ENCODE peak calls at places on chromosomes 3 and 15, in seven cellular contexts. One of them, this sample, is unnamed.
A peak's percentile ranks its signal among the peaks of the same experiment; 100 is the strongest.

GRCh38 chr3:158106773-158107461 is 697 bp upstream of the SHOX2 start:
- DNase-seq in omental fat pad: no peak
- DNase-seq in ovary: no peak
- DNase-seq in HFFc6: no peak
- DNase-seq in foreskin fibroblast: no peak
- DNase-seq in left lung: no peak
- DNase-seq in WTC11: peak; percentile 56
- DNase-seq in this sample: peak; percentile 19

GRCh38 chr3:20692675-20693074 is 506.7 kb upstream of the SGO1 start:
- DNase-seq in left lung: no peak
- DNase-seq in WTC11: no peak
- DNase-seq in foreskin fibroblast: no peak
- DNase-seq in omental fat pad: no peak
- DNase-seq in HFFc6: no peak
- DNase-seq in ovary: no peak
- DNase-seq in this sample: no peak

GRCh38 chr15:22904736-22905135 is 66.3 kb downstream of the NIPA2 start:
- DNase-seq in HFFc6: no peak
- DNase-seq in WTC11: no peak
- DNase-seq in omental fat pad: no peak
- DNase-seq in foreskin fibroblast: no peak
- DNase-seq in left lung: no peak
- DNase-seq in ovary: no peak
- DNase-seq in this sample: no peak

GRCh38 chr15:92637621-92638020 is 18.0 kb downstream of the FAM174B start:
- DNase-seq in left lung: no peak
- DNase-seq in WTC11: no peak
- DNase-seq in HFFc6: no peak
- DNase-seq in omental fat pad: no peak
- DNase-seq in foreskin fibroblast: no peak
- DNase-seq in ovary: no peak
- DNase-seq in this sample: no peak

GRCh38 chr3:12288466-12289129 is at the start of gene PPARG:
- DNase-seq in WTC11: peak; percentile 30
- DNase-seq in ovary: peak; percentile 57
- DNase-seq in foreskin fibroblast: no peak
- DNase-seq in HFFc6: no peak
- DNase-seq in left lung: peak; percentile 44
- DNase-seq in omental fat pad: no peak
- DNase-seq in this sample: no peak

GRCh38 chr3:62084558-62084957 is 288.8 kb downstream of the FEZF2 start:
- DNase-seq in ovary: no peak
- DNase-seq in WTC11: no peak
- DNase-seq in omental fat pad: no peak
- DNase-seq in foreskin fibroblast: no peak
- DNase-seq in left lung: no peak
- DNase-seq in HFFc6: peak; percentile 6
- DNase-seq in this sample: no peak

GRCh38 chr3:197353867-197354180 is 55.4 kb upstream of the DLG1 start:
- DNase-seq in omental fat pad: no peak
- DNase-seq in WTC11: no peak
- DNase-seq in foreskin fibroblast: no peak
- DNase-seq in HFFc6: no peak
- DNase-seq in left lung: no peak
- DNase-seq in ovary: no peak
- DNase-seq in this sample: no peak

GRCh38 chr3:27147215-27147614 is 222.0 kb downstream of the NEK10 start:
- DNase-seq in HFFc6: peak; percentile 23
- DNase-seq in ovary: no peak
- DNase-seq in omental fat pad: no peak
- DNase-seq in foreskin fibroblast: no peak
- DNase-seq in left lung: no peak
- DNase-seq in WTC11: no peak
- DNase-seq in this sample: no peak

GRCh38 chr3:71218508-71218907 is 365.0 kb downstream of the FOXP1 start:
- DNase-seq in foreskin fibroblast: no peak
- DNase-seq in HFFc6: no peak
- DNase-seq in omental fat pad: no peak
- DNase-seq in WTC11: no peak
- DNase-seq in ovary: no peak
- DNase-seq in left lung: no peak
- DNase-seq in this sample: no peak

GRCh38 chr3:104835376-104835775 is 531.3 kb upstream of the ALCAM start:
- DNase-seq in WTC11: no peak
- DNase-seq in omental fat pad: no peak
- DNase-seq in ovary: no peak
- DNase-seq in left lung: no peak
- DNase-seq in foreskin fibroblast: no peak
- DNase-seq in HFFc6: no peak
- DNase-seq in this sample: no peak

GRCh38 chr3:172357850-172358754 is 90.2 kb downstream of the GHSR start:
- DNase-seq in left lung: no peak
- DNase-seq in omental fat pad: no peak
- DNase-seq in HFFc6: no peak
- DNase-seq in WTC11: no peak
- DNase-seq in ovary: no peak
- DNase-seq in foreskin fibroblast: peak; percentile 34
- DNase-seq in this sample: no peak

GRCh38 chr3:178518660-178519396 is 17.4 kb upstream of the KCNMB2 start:
- DNase-seq in HFFc6: no peak
- DNase-seq in left lung: no peak
- DNase-seq in foreskin fibroblast: peak; percentile 13
- DNase-seq in ovary: no peak
- DNase-seq in WTC11: no peak
- DNase-seq in omental fat pad: no peak
- DNase-seq in this sample: no peak

GRCh38 chr15:47485419-47485818 is 231.9 kb upstream of the SEMA6D start:
- DNase-seq in foreskin fibroblast: no peak
- DNase-seq in left lung: no peak
- DNase-seq in WTC11: no peak
- DNase-seq in HFFc6: peak; percentile 15
- DNase-seq in ovary: no peak
- DNase-seq in omental fat pad: no peak
- DNase-seq in this sample: no peak

GRCh38 chr3:73723596-73723995 is 98.9 kb upstream of the PDZRN3 start:
- DNase-seq in left lung: no peak
- DNase-seq in HFFc6: no peak
- DNase-seq in omental fat pad: no peak
- DNase-seq in foreskin fibroblast: no peak
- DNase-seq in WTC11: no peak
- DNase-seq in ovary: no peak
- DNase-seq in this sample: no peak

GRCh38 chr15:45799508-45799907 is 164.7 kb downstream of the SQOR start:
- DNase-seq in left lung: no peak
- DNase-seq in WTC11: no peak
- DNase-seq in foreskin fibroblast: no peak
- DNase-seq in ovary: no peak
- DNase-seq in HFFc6: no peak
- DNase-seq in omental fat pad: no peak
- DNase-seq in this sample: no peak

GRCh38 chr3:42654331-42655201 is 1.1 kb downstream of the ZBTB47 start:
- DNase-seq in omental fat pad: no peak
- DNase-seq in foreskin fibroblast: peak; percentile 62
- DNase-seq in ovary: peak; percentile 79
- DNase-seq in left lung: peak; percentile 63
- DNase-seq in WTC11: peak; percentile 85
- DNase-seq in HFFc6: peak; percentile 22
- DNase-seq in this sample: no peak

GRCh38 chr3:124784686-124785382 is 54.6 kb downstream of the UMPS start:
- DNase-seq in WTC11: no peak
- DNase-seq in ovary: no peak
- DNase-seq in HFFc6: no peak
- DNase-seq in foreskin fibroblast: no peak
- DNase-seq in left lung: no peak
- DNase-seq in omental fat pad: no peak
- DNase-seq in this sample: peak; percentile 31

GRCh38 chr15:58717357-58717756 is 32.1 kb downstream of the ADAM10 start:
- DNase-seq in foreskin fibroblast: no peak
- DNase-seq in WTC11: no peak
- DNase-seq in omental fat pad: no peak
- DNase-seq in HFFc6: no peak
- DNase-seq in left lung: no peak
- DNase-seq in ovary: no peak
- DNase-seq in this sample: no peak

GRCh38 chr3:133479895-133480669 is 80.2 kb downstream of the BFSP2 start:
- DNase-seq in ovary: no peak
- DNase-seq in omental fat pad: no peak
- DNase-seq in left lung: no peak
- DNase-seq in WTC11: no peak
- DNase-seq in HFFc6: no peak
- DNase-seq in foreskin fibroblast: no peak
- DNase-seq in this sample: no peak

GRCh38 chr15:95734422-95735316 is 595.8 kb upstream of the NR2F2 start:
- DNase-seq in omental fat pad: no peak
- DNase-seq in HFFc6: no peak
- DNase-seq in ovary: no peak
- DNase-seq in WTC11: no peak
- DNase-seq in left lung: no peak
- DNase-seq in foreskin fibroblast: no peak
- DNase-seq in this sample: no peak

GRCh38 chr3:126937533-126938432 is 45.1 kb upstream of the PLXNA1 start:
- DNase-seq in ovary: no peak
- DNase-seq in left lung: no peak
- DNase-seq in omental fat pad: no peak
- DNase-seq in WTC11: no peak
- DNase-seq in HFFc6: no peak
- DNase-seq in foreskin fibroblast: no peak
- DNase-seq in this sample: no peak

GRCh38 chr3:181943285-181943684 is 231.6 kb downstream of the SOX2 start:
- DNase-seq in ovary: no peak
- DNase-seq in HFFc6: no peak
- DNase-seq in omental fat pad: no peak
- DNase-seq in left lung: no peak
- DNase-seq in WTC11: no peak
- DNase-seq in foreskin fibroblast: no peak
- DNase-seq in this sample: no peak

GRCh38 chr3:181952221-181952620 is 240.5 kb downstream of the SOX2 start:
- DNase-seq in left lung: no peak
- DNase-seq in HFFc6: no peak
- DNase-seq in omental fat pad: no peak
- DNase-seq in ovary: no peak
- DNase-seq in foreskin fibroblast: no peak
- DNase-seq in WTC11: no peak
- DNase-seq in this sample: no peak

GRCh38 chr3:181947606-181948005 is 235.9 kb downstream of the SOX2 start:
- DNase-seq in WTC11: no peak
- DNase-seq in HFFc6: no peak
- DNase-seq in foreskin fibroblast: no peak
- DNase-seq in omental fat pad: no peak
- DNase-seq in left lung: no peak
- DNase-seq in ovary: no peak
- DNase-seq in this sample: no peak

GRCh38 chr3:181948286-181948685 is 236.6 kb downstream of the SOX2 start:
- DNase-seq in WTC11: peak; percentile 29
- DNase-seq in omental fat pad: no peak
- DNase-seq in foreskin fibroblast: no peak
- DNase-seq in left lung: no peak
- DNase-seq in HFFc6: no peak
- DNase-seq in ovary: no peak
- DNase-seq in this sample: no peak
- TF ChIP-seq CTCF in WTC11: no peak
- TF ChIP-seq CTCF in omental fat pad: no peak
- TF ChIP-seq CTCF in foreskin fibroblast: no peak
- TF ChIP-seq CTCF in left lung: no peak
- TF ChIP-seq CTCF in HFFc6: no peak
- TF ChIP-seq CTCF in ovary: no peak
- TF ChIP-seq CTCF in this sample: no peak

DNA sequence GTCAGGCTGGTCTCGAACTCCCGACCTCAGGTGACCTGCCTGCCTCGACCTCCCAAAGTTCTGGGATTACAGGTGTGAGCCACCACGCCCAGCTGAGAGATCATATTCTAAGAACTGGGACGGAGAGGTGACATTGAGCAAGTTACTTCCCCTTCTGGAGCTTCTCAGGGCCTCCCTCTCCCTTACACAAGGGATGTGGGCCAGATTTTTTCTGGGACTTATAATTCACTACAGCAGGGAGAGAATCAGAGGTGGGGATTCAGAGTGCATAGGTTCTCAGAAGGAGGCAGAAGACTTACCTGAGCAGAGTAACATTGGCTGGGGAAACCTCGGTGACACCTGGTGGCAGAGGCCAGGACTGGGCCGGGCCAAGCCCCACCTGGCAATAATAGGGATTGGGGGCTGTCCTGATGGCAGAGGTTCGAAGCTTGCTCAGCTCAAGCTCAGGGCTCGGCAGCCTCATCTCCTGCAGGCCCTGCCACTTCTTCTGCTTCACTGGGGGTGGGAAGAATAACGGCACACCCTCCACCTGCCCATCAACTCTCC is 6.8 kb downstream of the LTK start:
- DNase-seq in WTC11: peak; percentile 58
- DNase-seq in omental fat pad: no peak
- DNase-seq in foreskin fibroblast: no peak
- DNase-seq in left lung: no peak
- DNase-seq in ovary: no peak
- DNase-seq in HFFc6: no peak
- DNase-seq in this sample: no peak
- TF ChIP-seq CTCF in WTC11: peak; percentile 12
- TF ChIP-seq CTCF in omental fat pad: no peak
- TF ChIP-seq CTCF in foreskin fibroblast: no peak
- TF ChIP-seq CTCF in left lung: no peak
- TF ChIP-seq CTCF in ovary: no peak
- TF ChIP-seq CTCF in HFFc6: no peak
- TF ChIP-seq CTCF in this sample: no peak

GRCh38 chr15:82105458-82106205 is 59.8 kb upstream of the MEX3B start:
- DNase-seq in ovary: no peak
- DNase-seq in left lung: peak; percentile 65
- DNase-seq in omental fat pad: no peak
- DNase-seq in WTC11: peak; percentile 35
- DNase-seq in HFFc6: peak; percentile 63
- DNase-seq in foreskin fibroblast: peak; percentile 39
- DNase-seq in this sample: no peak
- TF ChIP-seq CTCF in ovary: no peak
- TF ChIP-seq CTCF in left lung: no peak
- TF ChIP-seq CTCF in omental fat pad: no peak
- TF ChIP-seq CTCF in WTC11: no peak
- TF ChIP-seq CTCF in HFFc6: no peak
- TF ChIP-seq CTCF in foreskin fibroblast: no peak
- TF ChIP-seq CTCF in this sample: no peak

GRCh38 chr3:81572201-81572756 is 189.2 kb downstream of the GBE1 start:
- DNase-seq in ovary: no peak
- DNase-seq in left lung: no peak
- DNase-seq in omental fat pad: no peak
- DNase-seq in HFFc6: no peak
- DNase-seq in WTC11: no peak
- DNase-seq in foreskin fibroblast: no peak
- DNase-seq in this sample: no peak
- TF ChIP-seq CTCF in ovary: no peak
- TF ChIP-seq CTCF in left lung: no peak
- TF ChIP-seq CTCF in omental fat pad: no peak
- TF ChIP-seq CTCF in HFFc6: no peak
- TF ChIP-seq CTCF in WTC11: no peak
- TF ChIP-seq CTCF in foreskin fibroblast: no peak
- TF ChIP-seq CTCF in this sample: no peak